ENCODE peak calls at places on chromosomes 13 and 19, in eight cellular contexts. B is endothelial cell of umbilical vein, G is IMR-90, J is stomach, S is H54, L is esophagus squamous epithelium, R is ovary, A is tibial nerve. Y is an unnamed sample.

GRCh38 chr13:38180100-38180499 is 169.6 kb upstream of the UFM1 start:
- DNase-seq in B (no peak), G (peak; percentile 2), J (no peak), S (no peak), L (no peak), R (no peak), A (no peak), Y (no peak)

GRCh38 chr13:93355094-93355493 is 128.5 kb downstream of the GPC6 start:
- DNase-seq in B (no peak), G (no peak), J (no peak), S (no peak), L (no peak), R (no peak), A (no peak), Y (no peak)

GRCh38 chr19:35253316-35254286 is 4.8 kb downstream of the LSR start:
- DNase-seq in B (no peak), G (no peak), J (no peak), S (no peak), L (no peak), R (no peak), A (no peak), Y (peak; percentile 9)

GRCh38 chr13:46076827-46077226 is 24.3 kb upstream of the ZC3H13 start:
- DNase-seq in B (no peak), G (no peak), J (no peak), S (no peak), L (no peak), R (no peak), A (no peak), Y (no peak)

GRCh38 chr13:33524086-33524485 is 238.5 kb upstream of the STARD13 start:
- DNase-seq in B (peak; percentile 65), G (peak; percentile 92), J (no peak), S (no peak), L (no peak), R (no peak), A (no peak), Y (no peak)

GRCh38 chr19:4660181-4660791 is 9.9 kb downstream of the MYDGF start:
- DNase-seq in B (peak; percentile 29), G (no peak), J (peak; percentile 45), S (no peak), L (no peak), R (no peak), A (no peak), Y (no peak)

GRCh38 chr13:40148103-40148502 is 492.6 kb downstream of the COG6 start:
- DNase-seq in B (no peak), G (no peak), J (no peak), S (no peak), L (no peak), R (no peak), A (no peak), Y (no peak)

GRCh38 chr13:108322206-108322824 is 52.8 kb downstream of the TNFSF13B start:
- DNase-seq in B (peak; percentile 42), G (peak; percentile 52), J (no peak), S (peak; percentile 11), L (no peak), R (no peak), A (no peak), Y (no peak)

GRCh38 chr13:107067381-107067780 is 499.4 kb upstream of the ARGLU1 start:
- DNase-seq in B (no peak), G (no peak), J (no peak), S (no peak), L (no peak), R (no peak), A (no peak), Y (no peak)

GRCh38 chr19:55230780-55231179 is 2.2 kb upstream of the TMEM86B start:
- DNase-seq in B (no peak), G (no peak), J (no peak), S (no peak), L (no peak), R (no peak), A (no peak), Y (no peak)

GRCh38 chr19:33214621-33215020 is 11.0 kb downstream of the SLC7A10 start:
- DNase-seq in B (no peak), G (peak; percentile 35), J (no peak), S (peak; percentile 76), L (no peak), R (no peak), A (no peak), Y (no peak)

GRCh38 chr19:35708391-35708790 is 4.0 kb downstream of the ZBTB32 start:
- DNase-seq in B (no peak), G (no peak), J (no peak), S (no peak), L (no peak), R (no peak), A (no peak), Y (no peak)

GRCh38 chr13:75417006-75417384 is 65.0 kb downstream of the TBC1D4 start:
- DNase-seq in B (no peak), G (no peak), J (no peak), S (peak; percentile 26), L (no peak), R (no peak), A (no peak), Y (no peak)

GRCh38 chr19:51364200-51365106 is 1.7 kb downstream of the ETFB start:
- DNase-seq in B (no peak), G (no peak), J (no peak), S (no peak), L (no peak), R (no peak), A (no peak), Y (no peak)

GRCh38 chr13:85847012-85847411 is 47.8 kb upstream of the SLITRK6 start:
- DNase-seq in B (no peak), G (no peak), J (no peak), S (no peak), L (no peak), R (no peak), A (no peak), Y (no peak)

GRCh38 chr13:41813426-41813825 is 147.5 kb downstream of the VWA8 start:
- DNase-seq in B (no peak), G (peak; percentile 66), J (no peak), S (no peak), L (no peak), R (no peak), A (no peak), Y (no peak)

GRCh38 chr13:49357694-49358093 is 86.2 kb downstream of the CAB39L start:
- DNase-seq in B (no peak), G (peak; percentile 79), J (no peak), S (no peak), L (no peak), R (no peak), A (no peak), Y (no peak)

GRCh38 chr19:54158812-54159351 is 639 bp downstream of the LENG1 start:
- DNase-seq in B (no peak), G (peak; percentile 12), J (no peak), S (no peak), L (no peak), R (no peak), A (no peak), Y (no peak)

GRCh38 chr13:74129500-74130144 is 4.6 kb downstream of the KLF12 start:
- DNase-seq in B (peak; percentile 17), G (no peak), J (no peak), S (no peak), L (no peak), R (no peak), A (no peak), Y (no peak)

GRCh38 chr19:5539431-5539833 is 28.3 kb downstream of the TINCR start:
- DNase-seq in B (no peak), G (no peak), J (no peak), S (no peak), L (no peak), R (no peak), A (no peak), Y (no peak)

GRCh38 chr13:39106216-39106995 is 68.2 kb downstream of the NHLRC3 start:
- DNase-seq in B (no peak), G (no peak), J (no peak), S (no peak), L (no peak), R (no peak), A (no peak), Y (no peak)

GRCh38 chr19:14770944-14771839 is 7.2 kb downstream of the ADGRE2 start:
- DNase-seq in B (no peak), G (no peak), J (no peak), S (no peak), L (no peak), R (no peak), A (no peak), Y (no peak)

GRCh38 chr13:92838786-92839185 is 387.8 kb upstream of the GPC6 start:
- DNase-seq in B (no peak), G (peak; percentile 94), J (no peak), S (peak; percentile 35), L (no peak), R (no peak), A (no peak), Y (no peak)

GRCh38 chr13:109785141-109785891 is 1.1 kb downstream of the IRS2 start:
- DNase-seq in B (peak; percentile 44), G (peak; percentile 57), J (peak; percentile 61), S (no peak), L (no peak), R (peak; percentile 50), A (no peak), Y (peak; percentile 32)

GRCh38 chr19:57613941-57614743 is at the start of gene ZNF134:
- DNase-seq in B (peak; percentile 84), G (peak; percentile 87), J (peak; percentile 93), S (peak; percentile 98), L (peak; percentile 39), R (peak; percentile 86), A (peak; percentile 78), Y (peak; percentile 81)
- TF ChIP-seq POLR2A in B (peak; percentile 49), G (peak; percentile 42), J (no peak), S (peak; percentile 71), L (no peak), R (no peak), A (no peak), Y (no peak)

GRCh38 chr19:10404888-10405808 is 1.8 kb upstream of the CDC37 start:
- DNase-seq in B (no peak), G (no peak), J (no peak), S (no peak), L (no peak), R (no peak), A (no peak), Y (no peak)
- TF ChIP-seq POLR2A in B (no peak), G (no peak), J (no peak), S (no peak), L (no peak), R (no peak), A (no peak), Y (no peak)

GRCh38 chr19:18379803-18380747 is 5.9 kb upstream of the GDF15 start:
- DNase-seq in B (no peak), G (peak; percentile 96), J (peak; percentile 90), S (peak; percentile 81), L (no peak), R (peak; percentile 91), A (peak; percentile 96), Y (peak; percentile 98)
- TF ChIP-seq POLR2A in B (no peak), G (no peak), J (no peak), S (no peak), L (no peak), R (no peak), A (no peak), Y (no peak)

DNA sequence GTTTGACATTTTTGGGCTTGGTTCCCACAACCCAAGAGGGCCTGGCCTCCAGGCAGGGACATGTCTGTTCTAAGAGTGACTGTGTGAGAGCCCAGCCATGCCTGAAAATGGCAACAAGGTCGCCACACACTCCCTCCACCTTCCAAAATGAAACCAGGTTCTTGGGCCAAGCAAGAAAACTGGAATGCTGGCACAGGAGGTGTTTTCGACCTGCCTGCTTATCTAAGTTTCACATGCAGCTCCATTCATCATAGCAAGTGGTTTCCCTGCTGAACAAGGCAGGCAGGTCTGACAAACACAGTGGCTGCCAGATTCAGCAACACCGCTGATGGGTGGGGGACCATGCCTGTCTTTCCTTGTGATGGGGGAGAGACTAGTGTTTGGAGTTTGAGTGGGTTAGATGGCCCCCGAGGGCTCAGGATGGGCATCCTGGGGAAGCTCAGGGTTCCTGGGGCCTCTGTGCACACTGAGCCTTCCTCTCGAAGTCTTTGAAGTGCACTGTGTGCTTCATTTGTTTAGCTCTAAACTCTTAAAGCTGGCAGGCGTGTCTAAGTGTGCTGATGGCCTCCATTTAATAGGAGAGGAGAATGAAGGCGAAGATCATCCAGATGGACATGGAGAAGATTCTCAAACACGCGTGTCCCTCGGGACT is 17.9 kb upstream of the GAS6 start:
- DNase-seq in B (peak; percentile 82), G (no peak), J (peak; percentile 73), S (no peak), L (no peak), R (no peak), A (no peak), Y (no peak)
- TF ChIP-seq POLR2A in B (no peak), G (no peak), J (no peak), S (no peak), L (no peak), R (no peak), A (no peak), Y (no peak)

Y was measured in lower leg skin.